ENCODE peak calls at places on chromosomes 1 and 21, in five cellular contexts. X, N, C, O and E are unnamed samples.

GRCh38 chr1:161382214-161383019 is 14.7 kb upstream of the CFAP126 start:
- DNase-seq in X (no peak), N (peak; percentile 80), C (no peak), O (peak; percentile 81), E (no peak)

GRCh38 chr1:179706339-179706941 is 36.7 kb upstream of the FAM163A start:
- DNase-seq in X (peak; percentile 53), N (peak; percentile 68), C (no peak), O (peak; percentile 67), E (no peak)

GRCh38 chr1:4825841-4826450 is 171.5 kb downstream of the AJAP1 start:
- DNase-seq in X (no peak), N (no peak), C (no peak), O (no peak), E (no peak)

GRCh38 chr1:912740-913301 is 10.9 kb upstream of the SAMD11 start:
- DNase-seq in X (no peak), N (no peak), C (peak; percentile 64), O (no peak), E (no peak)

GRCh38 chr1:241323510-241323909 is 33.5 kb downstream of the RGS7 start:
- DNase-seq in X (peak; percentile 33), N (peak; percentile 32), C (no peak), O (peak; percentile 30), E (no peak)

GRCh38 chr1:246748006-246748405 is 23.8 kb downstream of the SCCPDH start:
- DNase-seq in X (no peak), N (no peak), C (no peak), O (no peak), E (no peak)

GRCh38 chr1:214006845-214007244 is 19.1 kb downstream of the PROX1 start:
- DNase-seq in X (no peak), N (no peak), C (no peak), O (no peak), E (no peak)

GRCh38 chr1:32753532-32754281 is 51.1 kb upstream of the SYNC start:
- DNase-seq in X (peak; percentile 88), N (peak; percentile 73), C (peak; percentile 93), O (peak; percentile 48), E (peak; percentile 83)

GRCh38 chr21:28959367-28960099 is 33.1 kb downstream of the LTN1 start:
- DNase-seq in X (no peak), N (peak; percentile 28), C (no peak), O (peak; percentile 89), E (no peak)

GRCh38 chr1:29324771-29325351 is 88.5 kb downstream of the PTPRU start:
- DNase-seq in X (no peak), N (no peak), C (peak; percentile 52), O (no peak), E (no peak)

GRCh38 chr21:46492851-46493250 is 34.2 kb downstream of the DIP2A start:
- DNase-seq in X (no peak), N (no peak), C (no peak), O (no peak), E (no peak)

GRCh38 chr1:15417365-15417934 is 7.8 kb downstream of the EFHD2 start:
- DNase-seq in X (peak; percentile 72), N (peak; percentile 78), C (no peak), O (peak; percentile 83), E (peak; percentile 75)

GRCh38 chr1:117586747-117587478 is 18.9 kb upstream of the TENT5C start:
- DNase-seq in X (no peak), N (no peak), C (no peak), O (no peak), E (peak; percentile 22)

GRCh38 chr1:177274687-177275211 is 104.0 kb downstream of the BRINP2 start:
- DNase-seq in X (peak; percentile 47), N (peak; percentile 16), C (no peak), O (peak; percentile 36), E (no peak)

GRCh38 chr21:27244796-27245195 is 277.9 kb upstream of the ADAMTS5 start:
- DNase-seq in X (no peak), N (no peak), C (no peak), O (no peak), E (no peak)

DNA sequence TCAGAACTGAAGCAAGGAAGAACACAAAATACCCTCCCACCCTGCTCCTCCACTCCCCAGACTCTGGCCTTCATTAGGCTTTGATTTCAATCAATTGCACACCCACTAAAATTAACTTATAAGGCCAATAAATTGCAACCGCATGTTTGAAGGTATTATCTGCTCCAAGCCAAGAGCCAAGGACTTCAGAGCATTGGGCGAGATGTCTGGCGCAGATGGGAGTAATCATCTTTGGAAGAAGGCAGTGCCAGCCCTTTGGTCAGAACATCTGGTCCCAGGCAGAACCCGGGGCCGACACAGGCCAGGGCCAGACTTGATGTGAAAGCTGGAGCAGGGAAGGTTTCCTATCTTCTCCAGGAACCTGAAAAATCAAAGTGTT is 60.0 kb downstream of the SLC66A1 start:
- DNase-seq in X (no peak), N (no peak), C (no peak), O (no peak), E (no peak)
- H3K36me3 ChIP-seq in X (peaks cover 70% of the 10 kb centered on the region), N (peaks cover 4% of the 10 kb centered on the region), C (peaks cover 47% of the 10 kb centered on the region), O (peaks cover 66% of the 10 kb centered on the region), E (peaks cover 50% of the 10 kb centered on the region)

GRCh38 chr21:42973991-42974831 is at the start of gene PKNOX1:
- DNase-seq in X (peak; percentile 100), N (peak; percentile 98), C (peak; percentile 99), O (peak; percentile 98), E (peak; percentile 99)
- TF ChIP-seq POLR2A in X (no peak), N (no peak), C (no peak), O (no peak), E (peak; percentile 74)

GRCh38 chr1:100300691-100301090 is 34.7 kb downstream of the RTCA start:
- DNase-seq in X (no peak), N (no peak), C (no peak), O (no peak), E (no peak)

GRCh38 chr1:100302756-100303155 is 36.7 kb downstream of the RTCA start:
- DNase-seq in X (no peak), N (no peak), C (no peak), O (no peak), E (no peak)

GRCh38 chr1:100298512-100298911 is 32.5 kb downstream of the RTCA start:
- DNase-seq in X (no peak), N (peak; percentile 40), C (no peak), O (no peak), E (no peak)

GRCh38 chr1:100296140-100296539 is 30.1 kb downstream of the RTCA start:
- DNase-seq in X (no peak), N (no peak), C (no peak), O (no peak), E (no peak)

DNA sequence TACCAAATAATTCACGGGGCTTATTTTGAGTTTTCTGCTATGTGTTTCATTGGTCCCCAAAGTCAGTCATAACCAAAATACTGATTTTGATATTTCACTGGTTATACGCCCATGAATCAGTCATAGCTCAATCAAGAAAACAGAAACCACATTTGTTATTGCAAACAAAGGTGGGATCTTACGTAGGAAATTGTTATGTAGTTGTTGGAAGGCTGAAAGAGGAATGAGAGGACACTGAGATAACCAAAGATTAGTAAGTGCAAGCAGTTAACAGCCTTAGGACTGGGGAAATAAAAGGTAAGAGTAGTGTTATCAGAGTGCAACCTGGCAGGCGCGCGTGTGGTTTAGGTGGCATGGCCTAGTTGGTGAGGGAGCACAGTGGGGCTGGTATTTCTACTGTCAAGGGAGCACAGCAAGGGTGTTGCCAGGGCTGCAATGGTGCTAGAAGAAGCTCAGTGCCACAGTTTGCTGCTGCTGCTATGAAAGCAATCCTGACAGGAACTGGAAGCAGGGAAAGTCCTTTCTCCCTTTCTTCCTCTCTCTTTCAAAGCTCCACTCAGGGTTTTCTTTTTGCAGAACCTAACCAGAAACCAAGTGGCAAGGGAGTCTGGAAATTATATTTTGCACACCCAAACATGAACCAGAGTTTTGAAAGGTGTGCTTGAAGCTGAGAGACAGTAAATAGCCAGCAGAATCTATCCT is 33.7 kb downstream of the RTCA start:
- DNase-seq in X (peak; percentile 28), N (no peak), C (no peak), O (no peak), E (no peak)
- H3K4me3 ChIP-seq in X (no peak overlapping the region), N (no peak overlapping the region), C (no peak overlapping the region), O (no peak overlapping the region), E (no peak overlapping the region)

DNA sequence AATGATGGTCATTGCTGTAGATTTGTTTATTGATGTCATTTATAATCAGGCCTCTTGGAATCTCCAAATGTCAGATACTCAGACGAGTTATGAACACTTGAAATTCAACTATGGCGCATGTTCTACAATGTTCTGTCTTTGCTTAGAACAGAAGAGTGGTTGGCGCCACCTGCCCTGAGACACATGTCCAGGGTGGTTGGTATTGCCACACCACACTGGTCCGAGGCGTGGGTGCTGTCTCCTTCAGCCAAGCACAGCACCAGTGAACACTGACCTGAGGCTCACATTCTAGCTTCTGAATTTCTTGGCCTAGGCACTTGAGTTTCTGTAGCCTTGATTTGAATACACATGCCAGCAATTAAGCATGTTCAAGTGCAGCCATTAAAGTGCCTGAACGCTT is 10.1 kb upstream of the BMP8A start:
- DNase-seq in X (no peak), N (no peak), C (no peak), O (no peak), E (no peak)
- H3K36me3 ChIP-seq in X (peaks cover 98% of the 10 kb centered on the region), N (peaks cover 27% of the 10 kb centered on the region), C (peaks cover 97% of the 10 kb centered on the region), O (peaks cover 52% of the 10 kb centered on the region), E (no peaks in the 10 kb centered on the region)

GRCh38 chr1:150563340-150564038 is 14.3 kb downstream of the ADAMTSL4 start:
- DNase-seq in X (peak; percentile 90), N (peak; percentile 61), C (no peak), O (peak; percentile 43), E (peak; percentile 75)
- TF ChIP-seq POLR2A in X (no peak), N (no peak), C (no peak), O (no peak), E (no peak)

DNA sequence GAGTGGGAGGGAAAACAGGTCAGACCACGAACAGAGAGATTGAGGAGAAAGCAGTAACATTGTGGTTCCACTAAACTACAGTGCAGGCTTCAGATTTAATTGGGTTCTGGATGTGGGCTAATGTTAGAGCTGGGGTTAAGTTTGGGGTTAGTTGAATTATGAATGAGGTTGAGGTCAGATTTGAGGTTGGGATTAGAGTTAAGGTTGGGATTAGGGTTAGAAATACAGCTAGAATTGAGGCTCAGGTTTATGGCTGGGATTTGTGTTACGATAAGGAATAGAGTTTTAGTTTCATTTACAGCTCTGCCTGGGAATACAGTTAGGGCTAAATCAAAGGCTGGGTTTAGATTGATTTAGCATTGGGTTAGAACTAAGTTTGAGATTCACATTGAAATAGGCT is 1.8 kb upstream of the VSIG8 start:
- DNase-seq in X (no peak), N (no peak), C (no peak), O (no peak), E (no peak)
- H3K4me3 ChIP-seq in X (no peak overlapping the region), N (no peak overlapping the region), C (no peak overlapping the region), O (no peak overlapping the region), E (no peak overlapping the region)